ENCODE peak calls at places on chromosomes 2 and 18, in nine cellular contexts. G, I, W, X, P, M, V, D and C are unnamed samples.
A peak's percentile ranks its signal among the peaks of the same experiment; 100 is the strongest.

GRCh38 chr2:240593026-240593702 is 6.6 kb downstream of the CAPN10 start:
- DNase-seq in G (no peak), I (no peak), W (no peak), X (peak; percentile 58), P (no peak), M (peak; percentile 54), V (no peak), D (no peak), C (no peak)

GRCh38 chr18:33123852-33124251 is 316.7 kb downstream of the CCDC178 start:
- DNase-seq in G (no peak), I (no peak), W (no peak), X (no peak), P (no peak), M (no peak), V (no peak), D (no peak), C (no peak)

GRCh38 chr2:158774663-158775062 is 20.5 kb upstream of the DAPL1 start:
- DNase-seq in G (no peak), I (no peak), W (no peak), X (no peak), P (no peak), M (no peak), V (no peak), D (no peak), C (no peak)

GRCh38 chr2:223602972-223603371 is 811 bp upstream of the SCG2 start:
- DNase-seq in G (no peak), I (no peak), W (peak; percentile 42), X (no peak), P (no peak), M (no peak), V (no peak), D (no peak), C (no peak)

GRCh38 chr2:20438334-20439192 is 8.3 kb upstream of the RHOB start:
- DNase-seq in G (no peak), I (peak; percentile 90), W (peak; percentile 79), X (no peak), P (no peak), M (no peak), V (no peak), D (peak; percentile 54), C (peak; percentile 82)

GRCh38 chr2:3126686-3127278 is 250.8 kb downstream of the EIPR1 start:
- DNase-seq in G (no peak), I (no peak), W (no peak), X (no peak), P (no peak), M (no peak), V (peak; percentile 27), D (no peak), C (no peak)

GRCh38 chr2:129723277-129724020 is 256.0 kb upstream of the RAB6C start:
- DNase-seq in G (no peak), I (no peak), W (no peak), X (no peak), P (no peak), M (no peak), V (no peak), D (no peak), C (no peak)

GRCh38 chr2:20448246-20449046 is 1.6 kb downstream of the RHOB start:
- DNase-seq in G (no peak), I (peak; percentile 59), W (peak; percentile 23), X (no peak), P (no peak), M (no peak), V (no peak), D (no peak), C (peak; percentile 59)

GRCh38 chr18:77668219-77668618 is 418.6 kb downstream of the GALR1 start:
- DNase-seq in G (no peak), I (no peak), W (no peak), X (no peak), P (no peak), M (no peak), V (no peak), D (no peak), C (no peak)

GRCh38 chr2:10919776-10920606 is 8.3 kb downstream of the KCNF1 start:
- DNase-seq in G (no peak), I (no peak), W (no peak), X (no peak), P (no peak), M (no peak), V (peak; percentile 18), D (no peak), C (no peak)

GRCh38 chr2:96499061-96499960 is 5.8 kb downstream of the NEURL3 start:
- DNase-seq in G (no peak), I (no peak), W (no peak), X (no peak), P (no peak), M (no peak), V (no peak), D (no peak), C (peak; percentile 57)

GRCh38 chr2:8412586-8412985 is 269.3 kb upstream of the ID2 start:
- DNase-seq in G (no peak), I (peak; percentile 73), W (no peak), X (no peak), P (no peak), M (peak; percentile 48), V (no peak), D (no peak), C (peak; percentile 84)

GRCh38 chr2:133390151-133390550 is 178.1 kb downstream of the NCKAP5 start:
- DNase-seq in G (no peak), I (peak; percentile 79), W (peak; percentile 72), X (no peak), P (no peak), M (no peak), V (no peak), D (no peak), C (no peak)

GRCh38 chr2:70991142-70991541 is 3.5 kb downstream of the TEX261 start:
- DNase-seq in G (no peak), I (no peak), W (no peak), X (no peak), P (no peak), M (no peak), V (no peak), D (no peak), C (peak; percentile 42)

GRCh38 chr2:15890936-15891905 is 49.1 kb upstream of the MYCN start:
- DNase-seq in G (no peak), I (no peak), W (peak; percentile 5), X (no peak), P (no peak), M (no peak), V (no peak), D (no peak), C (no peak)

GRCh38 chr2:74197983-74198460 is 393 bp upstream of the MTHFD2 start:
- DNase-seq in G (peak; percentile 98), I (no peak), W (no peak), X (no peak), P (no peak), M (no peak), V (no peak), D (no peak), C (no peak)
- H3K4me1 ChIP-seq in G (peaks cover 19% of the 10 kb centered on the region), I (peaks cover 31% of the 10 kb centered on the region), W (peaks cover 7% of the 10 kb centered on the region), X (peaks cover 11% of the 10 kb centered on the region), P (peaks cover 23% of the 10 kb centered on the region), M (peaks cover 54% of the 10 kb centered on the region), V (peaks cover 44% of the 10 kb centered on the region), D (no peaks in the 10 kb centered on the region), C (no peaks in the 10 kb centered on the region)

GRCh38 chr2:55027226-55027625 is 23.0 kb downstream of the RTN4 start:
- DNase-seq in G (no peak), I (no peak), W (no peak), X (no peak), P (no peak), M (no peak), V (no peak), D (no peak), C (no peak)
- H3K4me1 ChIP-seq in G (peaks cover 17% of the 10 kb centered on the region), I (peaks cover 79% of the 10 kb centered on the region), W (peaks cover 2% of the 10 kb centered on the region), X (peaks cover 8% of the 10 kb centered on the region), P (peaks cover 66% of the 10 kb centered on the region), M (peaks cover 66% of the 10 kb centered on the region), V (peaks cover 43% of the 10 kb centered on the region), D (no peaks in the 10 kb centered on the region), C (no peaks in the 10 kb centered on the region)

GRCh38 chr2:36369711-36370110 is 14.1 kb downstream of the CRIM1 start:
- DNase-seq in G (no peak), I (no peak), W (no peak), X (no peak), P (no peak), M (no peak), V (no peak), D (no peak), C (no peak)

GRCh38 chr2:36371070-36371962 is 15.7 kb downstream of the CRIM1 start:
- DNase-seq in G (no peak), I (peak; percentile 55), W (peak; percentile 59), X (no peak), P (no peak), M (no peak), V (no peak), D (no peak), C (no peak)

GRCh38 chr2:36371963-36372391 is 16.4 kb downstream of the CRIM1 start:
- DNase-seq in G (no peak), I (peak; percentile 84), W (peak; percentile 94), X (no peak), P (no peak), M (no peak), V (no peak), D (no peak), C (no peak)

GRCh38 chr2:36369163-36369562 is 13.6 kb downstream of the CRIM1 start:
- DNase-seq in G (no peak), I (no peak), W (no peak), X (no peak), P (no peak), M (no peak), V (no peak), D (no peak), C (no peak)

GRCh38 chr2:36370281-36370680 is 14.7 kb downstream of the CRIM1 start:
- DNase-seq in G (no peak), I (no peak), W (no peak), X (no peak), P (no peak), M (no peak), V (no peak), D (no peak), C (no peak)
- H3K4me1 ChIP-seq in G (peaks cover 100% of the 10 kb centered on the region), I (peaks cover 99% of the 10 kb centered on the region), W (peaks cover 63% of the 10 kb centered on the region), X (peaks cover 70% of the 10 kb centered on the region), P (no peaks in the 10 kb centered on the region), M (peaks cover 93% of the 10 kb centered on the region), V (no peaks in the 10 kb centered on the region), D (no peaks in the 10 kb centered on the region), C (no peaks in the 10 kb centered on the region)

GRCh38 chr2:150088538-150088937 is 398.9 kb downstream of the RND3 start:
- DNase-seq in G (no peak), I (no peak), W (peak; percentile 36), X (no peak), P (no peak), M (no peak), V (no peak), D (no peak), C (no peak)
- H3K4me1 ChIP-seq in G (no peaks in the 10 kb centered on the region), I (no peaks in the 10 kb centered on the region), W (no peaks in the 10 kb centered on the region), X (no peaks in the 10 kb centered on the region), P (no peaks in the 10 kb centered on the region), M (no peaks in the 10 kb centered on the region), V (no peaks in the 10 kb centered on the region), D (no peaks in the 10 kb centered on the region), C (no peaks in the 10 kb centered on the region)

GRCh38 chr18:8948011-8948410 is 154.5 kb upstream of the NDUFV2 start:
- DNase-seq in G (no peak), I (peak; percentile 23), W (peak; percentile 69), X (no peak), P (no peak), M (no peak), V (no peak), D (no peak), C (no peak)
- H3K4me1 ChIP-seq in G (peaks cover 54% of the 10 kb centered on the region), I (peaks cover 67% of the 10 kb centered on the region), W (peaks cover 28% of the 10 kb centered on the region), X (no peaks in the 10 kb centered on the region), P (no peaks in the 10 kb centered on the region), M (peaks cover 4% of the 10 kb centered on the region), V (peaks cover 86% of the 10 kb centered on the region), D (no peaks in the 10 kb centered on the region), C (no peaks in the 10 kb centered on the region)